ENCODE peak calls at places on chromosomes 6 and 20, in nine cellular contexts. C is stomach, R is transverse colon, B is esophagus muscularis mucosa, M is tibial nerve, O is sigmoid colon, L is K562, T is HepG2, J is H1. Y is an unnamed sample. For H3K9me3 and H3K36me3, the result is how much of the 10 kb centered on the place peaks cover.

GRCh38 chr6:169988769-169989550 is 237.5 kb downstream of the ERMARD start:
- DNase-seq in C (no peak), R (no peak), B (no peak), M (no peak), O (peak), L (no peak), T (no peak), J (no peak), Y (no peak)

GRCh38 chr6:16868968-16869367 is 107.7 kb upstream of the ATXN1 start:
- DNase-seq in C (no peak), R (no peak), B (no peak), M (no peak), O (no peak), L (no peak), T (no peak), J (no peak), Y (no peak)

GRCh38 chr20:52888096-52888495 is 84.1 kb upstream of the TSHZ2 start:
- DNase-seq in C (no peak), R (no peak), B (no peak), M (no peak), O (no peak), L (no peak), T (no peak), J (no peak), Y (no peak)

GRCh38 chr6:96450082-96450759 is 71.4 kb upstream of the UFL1 start:
- DNase-seq in C (no peak), R (peak), B (no peak), M (no peak), O (no peak), L (no peak), T (no peak), J (no peak), Y (no peak)

GRCh38 chr6:149897855-149898744 is at the start of gene RAET1E:
- DNase-seq in C (no peak), R (peak), B (no peak), M (no peak), O (no peak), L (no peak), T (no peak), J (no peak), Y (no peak)

GRCh38 chr20:35788796-35789195 is 17.0 kb downstream of the PHF20 start:
- DNase-seq in C (no peak), R (no peak), B (no peak), M (no peak), O (no peak), L (no peak), T (no peak), J (no peak), Y (no peak)

GRCh38 chr6:125519367-125519766 is 217.6 kb upstream of the HDDC2 start:
- DNase-seq in C (no peak), R (no peak), B (no peak), M (no peak), O (no peak), L (no peak), T (no peak), J (no peak), Y (no peak)

GRCh38 chr6:45624228-45624627 is 246.5 kb upstream of the SUPT3H start:
- DNase-seq in C (no peak), R (no peak), B (no peak), M (no peak), O (no peak), L (no peak), T (no peak), J (no peak), Y (no peak)

GRCh38 chr6:170289108-170289931 is 1.6 kb downstream of the DLL1 start:
- DNase-seq in C (no peak), R (no peak), B (no peak), M (no peak), O (peak), L (no peak), T (no peak), J (no peak), Y (no peak)

GRCh38 chr20:58511364-58511763 is 3.8 kb downstream of the APCDD1L start:
- DNase-seq in C (no peak), R (no peak), B (peak), M (no peak), O (no peak), L (no peak), T (no peak), J (no peak), Y (no peak)

GRCh38 chr20:12883507-12883885 is 125.3 kb upstream of the SPTLC3 start:
- DNase-seq in C (no peak), R (no peak), B (no peak), M (no peak), O (no peak), L (no peak), T (no peak), J (no peak), Y (no peak)

GRCh38 chr6:39365281-39366074 is 43.0 kb upstream of the KCNK16 start:
- DNase-seq in C (no peak), R (no peak), B (no peak), M (no peak), O (no peak), L (no peak), T (no peak), J (no peak), Y (no peak)

GRCh38 chr6:155347800-155348199 is 33.5 kb upstream of the TFB1M start:
- DNase-seq in C (no peak), R (no peak), B (no peak), M (no peak), O (no peak), L (no peak), T (no peak), J (no peak), Y (no peak)
- H3K9me3 ChIP-seq in C (under half), R (under half), B (under half), M (under half), O (under half), L (under half), T (under half), J (under half), Y (under half)

GRCh38 chr20:20199338-20200160 is 147.2 kb downstream of the CFAP61 start:
- DNase-seq in C (no peak), R (no peak), B (no peak), M (no peak), O (no peak), L (no peak), T (no peak), J (no peak), Y (no peak)
- TF ChIP-seq EP300 in C (no peak), R (no peak), B (no peak), M (no peak), O (no peak), L (no peak), T (no peak), J (no peak), Y (no peak)

DNA sequence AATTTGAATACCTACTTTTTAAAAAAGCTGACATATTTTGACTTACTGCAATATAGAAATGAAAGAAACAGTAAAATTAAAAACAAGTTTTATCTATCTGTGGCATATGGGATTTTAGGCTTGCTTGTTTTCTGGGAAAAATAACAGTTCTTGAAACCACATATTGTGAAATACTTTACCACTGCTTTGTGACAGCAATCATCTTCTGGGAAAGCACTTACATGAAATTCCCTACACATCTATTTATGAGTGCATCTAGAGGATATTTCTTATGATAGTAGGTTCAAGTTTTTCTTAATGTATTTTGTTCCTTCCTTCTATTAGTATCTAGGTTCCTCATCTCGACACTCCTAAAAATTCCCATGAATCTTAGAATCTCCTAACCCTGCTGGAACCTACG is 75.2 kb downstream of the STXBP5 start:
- DNase-seq in C (no peak), R (no peak), B (no peak), M (no peak), O (no peak), L (no peak), T (no peak), J (no peak), Y (no peak)
- H3K36me3 ChIP-seq in C (under half), R (under half), B (under half), M (under half), O (under half), L (half or more), T (under half), J (under half), Y (under half)

DNA sequence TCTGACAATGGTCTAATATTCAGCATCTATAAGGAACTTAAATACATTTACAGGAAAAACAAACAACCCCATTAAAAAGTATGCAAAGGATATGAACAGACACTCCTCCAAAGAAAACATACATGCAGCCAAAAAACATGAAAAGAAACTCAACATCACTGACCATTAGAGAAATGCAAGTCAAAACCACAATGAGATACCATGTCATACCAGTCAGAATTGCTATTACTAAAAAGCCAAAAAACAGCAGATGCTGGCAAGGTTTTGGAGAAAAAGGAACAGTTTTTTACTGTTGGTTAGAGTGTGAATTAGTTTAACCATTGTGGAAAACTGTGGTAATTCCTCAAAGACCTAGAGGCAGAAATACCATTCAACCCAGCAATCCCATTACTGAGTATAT is 339.0 kb upstream of the ADGRB3 start:
- DNase-seq in C (no peak), R (no peak), B (no peak), M (no peak), O (no peak), L (no peak), T (no peak), J (no peak), Y (no peak)
- H3K9me3 ChIP-seq in C (under half), R (under half), B (under half), M (under half), O (under half), L (under half), T (under half), J (under half), Y (under half)

GRCh38 chr20:32479012-32479411 is 106.1 kb downstream of the NOL4L start:
- DNase-seq in C (no peak), R (no peak), B (no peak), M (no peak), O (peak), L (no peak), T (no peak), J (no peak), Y (no peak)
- TF ChIP-seq EP300 in C (no peak), R (no peak), B (no peak), M (no peak), O (no peak), L (no peak), T (no peak), J (no peak), Y (no peak)

DNA sequence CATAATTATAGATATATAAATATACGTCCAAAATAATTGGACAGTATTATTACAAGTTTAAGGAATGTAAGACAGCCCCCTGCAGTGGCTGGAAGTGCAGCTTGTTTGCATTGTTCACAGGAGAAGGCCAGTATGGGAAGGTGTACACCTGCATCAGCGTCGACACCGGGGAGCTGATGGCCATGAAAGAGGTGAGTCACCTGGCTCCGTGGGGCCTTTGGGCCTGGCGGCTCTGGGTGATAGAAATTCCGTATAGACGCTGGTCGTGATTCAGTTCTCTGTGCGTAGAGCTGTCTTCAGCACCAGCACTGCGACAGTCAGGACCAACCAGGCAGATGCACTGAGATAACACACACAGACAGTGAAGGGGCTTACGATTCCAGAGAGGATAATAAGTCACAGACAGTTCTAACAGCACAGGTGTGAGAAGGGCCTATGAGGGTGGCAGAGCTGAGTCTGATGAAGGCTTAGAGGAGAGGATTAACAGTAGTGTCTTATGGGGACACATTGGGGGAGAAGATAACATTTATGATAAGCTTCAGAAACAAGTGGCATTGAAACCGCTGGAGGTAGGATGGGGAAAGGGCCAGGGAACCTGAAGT is 116.3 kb downstream of the MAP3K4 start:
- DNase-seq in C (no peak), R (no peak), B (no peak), M (no peak), O (no peak), L (no peak), T (no peak), J (no peak), Y (no peak)
- H3K36me3 ChIP-seq in C (half or more), R (under half), B (half or more), M (under half), O (half or more), L (half or more), T (under half), J (half or more), Y (under half)

GRCh38 chr6:31336872-31337496 is 20.0 kb downstream of the HLA-B start:
- DNase-seq in C (no peak), R (no peak), B (no peak), M (no peak), O (no peak), L (no peak), T (no peak), J (no peak), Y (no peak)
- H3K9me3 ChIP-seq in C (under half), R (under half), B (under half), M (under half), O (under half), L (under half), T (under half), J (under half), Y (under half)

GRCh38 chr20:43849496-43850197 is 65.0 kb upstream of the TOX2 start:
- DNase-seq in C (no peak), R (no peak), B (no peak), M (no peak), O (no peak), L (no peak), T (no peak), J (no peak), Y (no peak)
- TF ChIP-seq EP300 in C (peak), R (no peak), B (peak), M (no peak), O (no peak), L (no peak), T (no peak), J (no peak), Y (no peak)

DNA sequence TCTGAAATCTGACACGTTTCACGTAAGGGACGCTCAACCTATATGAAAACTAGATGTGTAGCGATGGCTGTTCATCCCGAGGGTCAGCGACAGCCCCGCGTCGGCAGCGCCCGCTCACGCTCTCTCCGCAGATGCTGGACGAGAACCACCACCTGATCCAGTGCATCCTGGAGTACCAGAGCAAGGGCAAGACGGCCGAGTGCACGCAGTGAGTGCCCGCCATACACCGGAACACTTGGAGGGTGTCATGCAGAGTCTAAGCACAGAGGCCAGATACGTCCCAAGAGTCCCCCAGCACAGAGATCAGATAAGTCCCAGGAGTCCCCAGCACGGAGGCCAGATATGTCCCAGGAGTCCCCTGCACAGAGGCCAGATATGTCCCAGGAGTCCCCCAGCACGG is 15.0 kb downstream of the SS18L1 start:
- DNase-seq in C (no peak), R (no peak), B (no peak), M (no peak), O (no peak), L (no peak), T (no peak), J (no peak), Y (no peak)
- H3K36me3 ChIP-seq in C (under half), R (under half), B (half or more), M (under half), O (under half), L (half or more), T (under half), J (under half), Y (under half)

DNA sequence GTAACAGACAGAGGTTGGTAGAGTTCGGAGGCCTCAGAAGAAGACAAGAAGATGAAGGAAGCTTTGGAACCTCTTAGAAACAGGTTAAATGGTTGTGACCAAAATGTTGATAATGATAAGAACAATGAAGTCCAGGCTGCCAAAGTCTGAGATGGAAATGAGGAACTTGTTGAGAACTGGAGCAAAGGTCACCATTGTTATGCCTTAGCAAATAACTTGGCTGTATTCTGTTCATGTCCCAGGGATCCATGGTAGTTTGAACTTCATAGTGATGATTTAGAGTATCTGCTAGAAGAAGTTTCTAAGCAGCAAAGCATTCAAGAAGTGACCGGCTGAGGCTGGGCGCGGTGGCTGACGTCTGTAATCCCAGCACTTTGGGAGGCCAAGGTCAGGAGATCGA is 11.1 kb upstream of the LSM14B start:
- DNase-seq in C (no peak), R (no peak), B (no peak), M (no peak), O (no peak), L (no peak), T (no peak), J (no peak), Y (no peak)
- H3K9me3 ChIP-seq in C (half or more), R (half or more), B (half or more), M (under half), O (under half), L (under half), T (under half), J (under half), Y (under half)